ENCODE peak calls at places on chromosomes 2 and 18, in six cellular contexts. One of them, this sample, is unnamed.

GRCh38 chr2:241540766-241541561 is 17.6 kb upstream of the BOK start:
- DNase-seq in NCI-H2081: no peak
- DNase-seq in cerebellum: peak
- DNase-seq in hippocampal formation: peak
- DNase-seq in NCI-H345: peak
- DNase-seq in HFF-Myc: no peak
- DNase-seq in this sample: peak

GRCh38 chr2:88003074-88003755 is 13.1 kb downstream of the RNU2-63P start:
- DNase-seq in NCI-H2081: no peak
- DNase-seq in cerebellum: no peak
- DNase-seq in hippocampal formation: no peak
- DNase-seq in NCI-H345: no peak
- DNase-seq in HFF-Myc: no peak
- DNase-seq in this sample: no peak

GRCh38 chr2:61758991-61759390 is 94.9 kb downstream of the FAM161A start:
- DNase-seq in NCI-H2081: no peak
- DNase-seq in cerebellum: no peak
- DNase-seq in hippocampal formation: no peak
- DNase-seq in NCI-H345: no peak
- DNase-seq in HFF-Myc: peak
- DNase-seq in this sample: no peak

GRCh38 chr2:147777408-147777807 is 67.4 kb upstream of the ACVR2A start:
- DNase-seq in NCI-H2081: no peak
- DNase-seq in cerebellum: no peak
- DNase-seq in hippocampal formation: no peak
- DNase-seq in NCI-H345: no peak
- DNase-seq in HFF-Myc: no peak
- DNase-seq in this sample: no peak

GRCh38 chr2:88416016-88416663 is 36.4 kb downstream of the FOXI3 start:
- DNase-seq in NCI-H2081: no peak
- DNase-seq in cerebellum: no peak
- DNase-seq in hippocampal formation: no peak
- DNase-seq in NCI-H345: no peak
- DNase-seq in HFF-Myc: no peak
- DNase-seq in this sample: no peak

GRCh38 chr2:73307720-73308119 is 14.4 kb upstream of the EGR4 start:
- DNase-seq in NCI-H2081: peak
- DNase-seq in cerebellum: no peak
- DNase-seq in hippocampal formation: no peak
- DNase-seq in NCI-H345: no peak
- DNase-seq in HFF-Myc: no peak
- DNase-seq in this sample: no peak

GRCh38 chr18:47953471-47953931 is 23.0 kb upstream of the SMAD2 start:
- DNase-seq in NCI-H2081: no peak
- DNase-seq in cerebellum: peak
- DNase-seq in hippocampal formation: peak
- DNase-seq in NCI-H345: no peak
- DNase-seq in HFF-Myc: peak
- DNase-seq in this sample: peak

GRCh38 chr18:79484661-79485621 is 89.2 kb downstream of the NFATC1 start:
- DNase-seq in NCI-H2081: no peak
- DNase-seq in cerebellum: no peak
- DNase-seq in hippocampal formation: no peak
- DNase-seq in NCI-H345: peak
- DNase-seq in HFF-Myc: peak
- DNase-seq in this sample: peak

GRCh38 chr18:3305933-3306332 is 44.0 kb downstream of the MYL12B start:
- DNase-seq in NCI-H2081: no peak
- DNase-seq in cerebellum: peak
- DNase-seq in hippocampal formation: no peak
- DNase-seq in NCI-H345: no peak
- DNase-seq in HFF-Myc: no peak
- DNase-seq in this sample: no peak